ENCODE peak calls at places on chromosomes 11 and 22, in five cellular contexts. One of them, this sample, is unnamed.

GRCh38 chr11:92875473-92875872 is 94.0 kb upstream of the MTNR1B start:
- DNase-seq in cardiac muscle cell: no peak
- DNase-seq in tibial nerve: no peak
- DNase-seq in psoas muscle: no peak
- DNase-seq in heart right ventricle: no peak
- DNase-seq in this sample: no peak

GRCh38 chr11:78474451-78474850 is 56.8 kb upstream of the GAB2 start:
- DNase-seq in cardiac muscle cell: no peak
- DNase-seq in tibial nerve: no peak
- DNase-seq in psoas muscle: no peak
- DNase-seq in heart right ventricle: no peak
- DNase-seq in this sample: no peak

GRCh38 chr11:9888938-9889337 is 225.1 kb downstream of the SWAP70 start:
- DNase-seq in tibial nerve: no peak
- DNase-seq in cardiac muscle cell: no peak
- DNase-seq in heart right ventricle: no peak
- DNase-seq in psoas muscle: no peak
- DNase-seq in this sample: no peak

GRCh38 chr11:129894281-129895125 is 875 bp downstream of the NFRKB start:
- DNase-seq in heart right ventricle: no peak
- DNase-seq in cardiac muscle cell: peak; percentile 2
- DNase-seq in tibial nerve: no peak
- DNase-seq in psoas muscle: no peak
- DNase-seq in this sample: no peak

GRCh38 chr11:118536726-118537125 is 5.7 kb downstream of the TMEM25 start:
- DNase-seq in heart right ventricle: no peak
- DNase-seq in tibial nerve: no peak
- DNase-seq in cardiac muscle cell: no peak
- DNase-seq in psoas muscle: no peak
- DNase-seq in this sample: no peak

GRCh38 chr22:19120829-19121630 is 1.2 kb downstream of the DGCR2 start:
- DNase-seq in tibial nerve: no peak
- DNase-seq in psoas muscle: no peak
- DNase-seq in heart right ventricle: peak; percentile 15
- DNase-seq in cardiac muscle cell: no peak
- DNase-seq in this sample: no peak

GRCh38 chr11:115503083-115503885 is 931 bp downstream of the CADM1 start:
- DNase-seq in tibial nerve: peak; percentile 28
- DNase-seq in cardiac muscle cell: peak; percentile 29
- DNase-seq in heart right ventricle: peak; percentile 61
- DNase-seq in psoas muscle: peak; percentile 64
- DNase-seq in this sample: peak; percentile 66

GRCh38 chr11:106424111-106424510 is 346.6 kb downstream of the AASDHPPT start:
- DNase-seq in psoas muscle: no peak
- DNase-seq in cardiac muscle cell: peak; percentile 74
- DNase-seq in heart right ventricle: no peak
- DNase-seq in tibial nerve: no peak
- DNase-seq in this sample: no peak

GRCh38 chr11:116500833-116501622 is 271.8 kb downstream of the BUD13 start:
- DNase-seq in psoas muscle: no peak
- DNase-seq in heart right ventricle: no peak
- DNase-seq in tibial nerve: no peak
- DNase-seq in cardiac muscle cell: no peak
- DNase-seq in this sample: no peak

GRCh38 chr11:65741185-65741584 is 20.6 kb upstream of the RNASEH2C start:
- DNase-seq in heart right ventricle: no peak
- DNase-seq in tibial nerve: no peak
- DNase-seq in cardiac muscle cell: no peak
- DNase-seq in psoas muscle: no peak
- DNase-seq in this sample: no peak

GRCh38 chr11:15985863-15986139 is 370.5 kb downstream of the SOX6 start:
- DNase-seq in cardiac muscle cell: no peak
- DNase-seq in tibial nerve: no peak
- DNase-seq in psoas muscle: no peak
- DNase-seq in heart right ventricle: no peak
- DNase-seq in this sample: no peak

GRCh38 chr11:123694551-123694950 is 40.1 kb upstream of the SCN3B start:
- DNase-seq in heart right ventricle: no peak
- DNase-seq in psoas muscle: no peak
- DNase-seq in cardiac muscle cell: no peak
- DNase-seq in tibial nerve: no peak
- DNase-seq in this sample: no peak

GRCh38 chr11:12724301-12725046 is 50.3 kb downstream of the TEAD1 start:
- DNase-seq in cardiac muscle cell: peak; percentile 96
- DNase-seq in psoas muscle: peak; percentile 60
- DNase-seq in tibial nerve: peak; percentile 66
- DNase-seq in heart right ventricle: peak; percentile 80
- DNase-seq in this sample: no peak

GRCh38 chr22:42909363-42910058 is 52.4 kb upstream of the ARFGAP3 start:
- DNase-seq in tibial nerve: no peak
- DNase-seq in heart right ventricle: no peak
- DNase-seq in cardiac muscle cell: no peak
- DNase-seq in psoas muscle: no peak
- DNase-seq in this sample: no peak

GRCh38 chr11:34002420-34002819 is 49.1 kb upstream of the CAPRIN1 start:
- DNase-seq in heart right ventricle: no peak
- DNase-seq in psoas muscle: no peak
- DNase-seq in tibial nerve: no peak
- DNase-seq in cardiac muscle cell: no peak
- DNase-seq in this sample: no peak

GRCh38 chr11:128515766-128516466 is 71.4 kb downstream of the ETS1 start:
- DNase-seq in heart right ventricle: no peak
- DNase-seq in psoas muscle: no peak
- DNase-seq in tibial nerve: no peak
- DNase-seq in cardiac muscle cell: no peak
- DNase-seq in this sample: no peak

GRCh38 chr11:128515086-128515485 is 72.3 kb downstream of the ETS1 start:
- DNase-seq in heart right ventricle: no peak
- DNase-seq in psoas muscle: no peak
- DNase-seq in tibial nerve: no peak
- DNase-seq in cardiac muscle cell: no peak
- DNase-seq in this sample: no peak

GRCh38 chr11:128516886-128517285 is 70.5 kb downstream of the ETS1 start:
- DNase-seq in heart right ventricle: no peak
- DNase-seq in tibial nerve: no peak
- DNase-seq in cardiac muscle cell: no peak
- DNase-seq in psoas muscle: no peak
- DNase-seq in this sample: no peak

GRCh38 chr11:128517457-128518230 is 69.7 kb downstream of the ETS1 start:
- DNase-seq in psoas muscle: no peak
- DNase-seq in cardiac muscle cell: peak; percentile 55
- DNase-seq in tibial nerve: no peak
- DNase-seq in heart right ventricle: no peak
- DNase-seq in this sample: no peak

DNA sequence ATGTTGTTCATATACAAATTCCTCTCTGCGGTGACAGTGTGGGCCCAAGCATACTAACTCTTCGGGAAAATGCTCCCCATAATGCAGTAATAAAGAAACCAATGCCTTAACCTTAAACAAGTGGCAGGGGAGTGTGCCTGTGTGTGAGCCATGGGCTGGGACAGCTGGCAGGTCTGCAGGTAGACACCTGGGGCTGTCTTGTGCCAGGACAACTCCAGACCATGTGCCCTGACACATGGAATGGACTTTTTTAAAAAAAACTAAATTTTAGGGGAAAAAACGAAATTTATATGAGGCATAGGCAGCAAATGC is 70.9 kb downstream of the ETS1 start:
- DNase-seq in heart right ventricle: no peak
- DNase-seq in psoas muscle: no peak
- DNase-seq in cardiac muscle cell: no peak
- DNase-seq in tibial nerve: no peak
- DNase-seq in this sample: no peak
- H3K36me3 ChIP-seq in heart right ventricle: peaks cover 12% of the 10 kb centered on the region
- H3K36me3 ChIP-seq in psoas muscle: no peaks in the 10 kb centered on the region
- H3K36me3 ChIP-seq in cardiac muscle cell: no peaks in the 10 kb centered on the region
- H3K36me3 ChIP-seq in tibial nerve: peaks cover 9% of the 10 kb centered on the region
- H3K36me3 ChIP-seq in this sample: peaks cover 13% of the 10 kb centered on the region

GRCh38 chr22:22386602-22387385 is 121.7 kb downstream of the ZNF280B start:
- DNase-seq in heart right ventricle: no peak
- DNase-seq in tibial nerve: no peak
- DNase-seq in cardiac muscle cell: no peak
- DNase-seq in psoas muscle: no peak
- DNase-seq in this sample: no peak

GRCh38 chr22:22384267-22384666 is 124.3 kb downstream of the ZNF280B start:
- DNase-seq in cardiac muscle cell: no peak
- DNase-seq in psoas muscle: no peak
- DNase-seq in tibial nerve: no peak
- DNase-seq in heart right ventricle: no peak
- DNase-seq in this sample: no peak

GRCh38 chr22:22387386-22387736 is 121.2 kb downstream of the ZNF280B start:
- DNase-seq in psoas muscle: no peak
- DNase-seq in tibial nerve: no peak
- DNase-seq in cardiac muscle cell: no peak
- DNase-seq in heart right ventricle: no peak
- DNase-seq in this sample: no peak

GRCh38 chr22:22388055-22388454 is 120.5 kb downstream of the ZNF280B start:
- DNase-seq in heart right ventricle: no peak
- DNase-seq in tibial nerve: no peak
- DNase-seq in psoas muscle: no peak
- DNase-seq in cardiac muscle cell: no peak
- DNase-seq in this sample: no peak

GRCh38 chr22:22384668-22385244 is 123.8 kb downstream of the ZNF280B start:
- DNase-seq in cardiac muscle cell: no peak
- DNase-seq in tibial nerve: no peak
- DNase-seq in heart right ventricle: no peak
- DNase-seq in psoas muscle: no peak
- DNase-seq in this sample: no peak
- H3K36me3 ChIP-seq in cardiac muscle cell: no peaks in the 10 kb centered on the region
- H3K36me3 ChIP-seq in tibial nerve: no peaks in the 10 kb centered on the region
- H3K36me3 ChIP-seq in heart right ventricle: no peaks in the 10 kb centered on the region
- H3K36me3 ChIP-seq in psoas muscle: no peaks in the 10 kb centered on the region
- H3K36me3 ChIP-seq in this sample: no peaks in the 10 kb centered on the region

GRCh38 chr22:21761086-21761485 is 25.5 kb upstream of the YPEL1 start:
- DNase-seq in psoas muscle: no peak
- DNase-seq in tibial nerve: no peak
- DNase-seq in cardiac muscle cell: no peak
- DNase-seq in heart right ventricle: no peak
- DNase-seq in this sample: no peak
- H3K36me3 ChIP-seq in psoas muscle: peaks cover 7% of the 10 kb centered on the region
- H3K36me3 ChIP-seq in tibial nerve: peaks cover 81% of the 10 kb centered on the region
- H3K36me3 ChIP-seq in cardiac muscle cell: peaks cover 39% of the 10 kb centered on the region
- H3K36me3 ChIP-seq in heart right ventricle: peaks cover 23% of the 10 kb centered on the region
- H3K36me3 ChIP-seq in this sample: peaks cover 50% of the 10 kb centered on the region

GRCh38 chr22:38696606-38697005 is 4.1 kb downstream of the JOSD1 start:
- DNase-seq in cardiac muscle cell: peak; percentile 83
- DNase-seq in heart right ventricle: peak; percentile 39
- DNase-seq in tibial nerve: no peak
- DNase-seq in psoas muscle: no peak
- DNase-seq in this sample: no peak
- H3K36me3 ChIP-seq in cardiac muscle cell: peaks cover 2% of the 10 kb centered on the region
- H3K36me3 ChIP-seq in heart right ventricle: no peaks in the 10 kb centered on the region
- H3K36me3 ChIP-seq in tibial nerve: peaks cover 38% of the 10 kb centered on the region
- H3K36me3 ChIP-seq in psoas muscle: peaks cover 4% of the 10 kb centered on the region
- H3K36me3 ChIP-seq in this sample: peaks cover 9% of the 10 kb centered on the region

GRCh38 chr22:17706947-17707346 is 67.3 kb downstream of the BID start:
- DNase-seq in cardiac muscle cell: no peak
- DNase-seq in psoas muscle: no peak
- DNase-seq in heart right ventricle: no peak
- DNase-seq in tibial nerve: no peak
- DNase-seq in this sample: no peak
- H3K36me3 ChIP-seq in cardiac muscle cell: peaks cover 15% of the 10 kb centered on the region
- H3K36me3 ChIP-seq in psoas muscle: no peaks in the 10 kb centered on the region
- H3K36me3 ChIP-seq in heart right ventricle: peaks cover 17% of the 10 kb centered on the region
- H3K36me3 ChIP-seq in tibial nerve: peaks cover 20% of the 10 kb centered on the region
- H3K36me3 ChIP-seq in this sample: peaks cover 14% of the 10 kb centered on the region

This sample was measured in ascending aorta.